ENCODE peak calls at places on chromosomes 4 and X, in six cellular contexts. Q, N, K, U, Y and D are unnamed samples.

GRCh38 chr4:125801373-125801772 is 486.6 kb downstream of the FAT4 start:
- DNase-seq in Q (no peak), N (no peak), K (no peak), U (no peak), Y (no peak), D (no peak)

GRCh38 chr4:76738081-76738931 is 159.6 kb downstream of the SOWAHB start:
- DNase-seq in Q (no peak), N (no peak), K (no peak), U (peak), Y (no peak), D (no peak)

GRCh38 chrX:790031-790430 is 159.4 kb downstream of the SHOX start:
- DNase-seq in Q (peak), N (no peak), K (no peak), U (no peak), Y (no peak), D (no peak)

GRCh38 chrX:148938348-148938747 is 437.9 kb downstream of the AFF2 start:
- DNase-seq in Q (no peak), N (no peak), K (no peak), U (no peak), Y (no peak), D (no peak)

GRCh38 chrX:34956915-34957314 is 14.3 kb downstream of the FAM47B start:
- DNase-seq in Q (no peak), N (no peak), K (no peak), U (no peak), Y (no peak), D (no peak)

GRCh38 chr4:10386044-10386443 is 71.2 kb downstream of the ZNF518B start:
- DNase-seq in Q (no peak), N (peak), K (no peak), U (no peak), Y (no peak), D (no peak)

GRCh38 chr4:87882321-87882720 is 49.6 kb downstream of the MEPE start:
- DNase-seq in Q (no peak), N (no peak), K (no peak), U (no peak), Y (no peak), D (no peak)

GRCh38 chr4:186023975-186024374 is 45.0 kb upstream of the TLR3 start:
- DNase-seq in Q (no peak), N (no peak), K (no peak), U (no peak), Y (no peak), D (no peak)

GRCh38 chr4:146975535-146975934 is 29.9 kb upstream of the TTC29 start:
- DNase-seq in Q (no peak), N (peak), K (no peak), U (no peak), Y (no peak), D (peak)

GRCh38 chr4:120754590-120754989 is 167.9 kb downstream of the PRDM5 start:
- DNase-seq in Q (no peak), N (no peak), K (no peak), U (no peak), Y (no peak), D (no peak)

GRCh38 chr4:100722133-100722532 is 204.3 kb upstream of the EMCN start:
- DNase-seq in Q (no peak), N (no peak), K (no peak), U (no peak), Y (no peak), D (no peak)

GRCh38 chrX:149527705-149528104 is 13.1 kb upstream of the EOLA1 start:
- DNase-seq in Q (no peak), N (peak), K (peak), U (no peak), Y (peak), D (peak)

GRCh38 chr4:20603671-20604313 is 96.5 kb upstream of the PACRGL start:
- DNase-seq in Q (no peak), N (no peak), K (peak), U (no peak), Y (no peak), D (no peak)

GRCh38 chr4:139030614-139031235 is 15.1 kb downstream of the NOCT start:
- DNase-seq in Q (peak), N (peak), K (peak), U (peak), Y (peak), D (peak)

GRCh38 chr4:87353592-87353991 is 30.9 kb upstream of the HSD17B13 start:
- DNase-seq in Q (peak), N (peak), K (peak), U (peak), Y (peak), D (no peak)

GRCh38 chr4:95049838-95050237 is 292.1 kb downstream of the BMPR1B start:
- DNase-seq in Q (no peak), N (no peak), K (no peak), U (no peak), Y (no peak), D (no peak)

GRCh38 chr4:186820371-186820990 is 96.8 kb upstream of the FAT1 start:
- DNase-seq in Q (no peak), N (peak), K (peak), U (no peak), Y (no peak), D (no peak)

GRCh38 chrX:3370656-3371055 is 24.2 kb upstream of the MXRA5 start:
- DNase-seq in Q (no peak), N (no peak), K (no peak), U (no peak), Y (no peak), D (no peak)

GRCh38 chr4:85127653-85128052 is 161.2 kb upstream of the WDFY3 start:
- DNase-seq in Q (peak), N (peak), K (peak), U (no peak), Y (peak), D (peak)

GRCh38 chrX:38768079-38768478 is 33.2 kb upstream of the MID1IP1 start:
- DNase-seq in Q (no peak), N (peak), K (peak), U (no peak), Y (no peak), D (no peak)

GRCh38 chr4:167100120-167100519 is 134.2 kb downstream of the SPOCK3 start:
- DNase-seq in Q (no peak), N (no peak), K (no peak), U (peak), Y (peak), D (no peak)

GRCh38 chr4:145580906-145581305 is 38.3 kb upstream of the MMAA start:
- DNase-seq in Q (no peak), N (no peak), K (no peak), U (no peak), Y (no peak), D (no peak)

GRCh38 chrX:38796926-38797325 is 4.3 kb upstream of the MID1IP1 start:
- DNase-seq in Q (no peak), N (no peak), K (no peak), U (no peak), Y (no peak), D (no peak)

GRCh38 chr4:168560184-168560834 is 63.5 kb downstream of the PALLD start:
- DNase-seq in Q (no peak), N (no peak), K (no peak), U (no peak), Y (no peak), D (no peak)

GRCh38 chr4:185304944-185305690 is 90.6 kb downstream of the LRP2BP start:
- DNase-seq in Q (peak), N (peak), K (peak), U (peak), Y (peak), D (no peak)

GRCh38 chr4:155591201-155591600 is 75.4 kb upstream of the GUCY1A1 start:
- DNase-seq in Q (no peak), N (no peak), K (no peak), U (no peak), Y (no peak), D (no peak)

GRCh38 chr4:6608758-6609414 is 31.6 kb upstream of the MRFAP1 start:
- DNase-seq in Q (peak), N (peak), K (no peak), U (no peak), Y (no peak), D (no peak)
- TF ChIP-seq GABPA in Q (no peak), N (no peak), K (no peak), U (no peak), Y (no peak), D (no peak)

GRCh38 chr4:150004481-150004880 is 73.8 kb upstream of the DCLK2 start:
- DNase-seq in Q (no peak), N (no peak), K (no peak), U (no peak), Y (no peak), D (no peak)
- TF ChIP-seq POLR2AphosphoS5 in Q (no peak), N (no peak), K (no peak), U (no peak), Y (no peak), D (no peak)

DNA sequence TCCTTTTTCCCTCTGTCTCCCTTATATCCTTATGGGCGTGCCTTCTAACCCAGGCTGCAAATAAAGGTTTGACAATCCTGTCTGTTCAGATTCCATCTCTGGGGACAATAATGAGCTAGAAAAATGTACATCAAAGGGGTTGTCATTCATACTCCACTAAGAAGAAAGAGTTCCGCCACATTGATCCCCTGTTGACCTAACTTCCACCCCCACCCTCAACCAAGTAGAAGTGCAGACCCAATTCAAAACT is 541 bp upstream of the GABRA3 start:
- DNase-seq in Q (no peak), N (no peak), K (no peak), U (no peak), Y (no peak), D (no peak)
- H3K4me3 ChIP-seq in Q (peak), N (no peak), K (no peak), U (no peak), Y (no peak), D (no peak)

DNA sequence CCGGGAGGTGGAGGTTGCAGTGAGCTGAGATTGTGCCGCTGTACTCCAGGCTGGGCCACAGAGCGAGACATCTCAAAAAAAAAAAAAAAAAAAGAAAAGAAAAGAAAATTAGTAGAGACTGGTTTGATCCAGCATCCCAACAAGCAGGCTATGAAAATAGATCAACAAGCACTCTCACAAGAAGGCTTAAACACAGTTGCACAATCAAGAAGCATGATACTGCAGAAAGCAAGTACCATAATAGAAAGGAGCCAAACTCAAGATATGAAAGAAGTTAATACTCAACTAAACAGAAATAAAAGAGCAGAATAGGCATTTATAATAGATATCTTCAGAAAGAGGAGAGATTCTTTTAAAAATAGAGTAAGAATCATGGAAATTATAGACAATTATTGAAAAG is 10.6 kb downstream of the TLR6 start:
- DNase-seq in Q (no peak), N (no peak), K (no peak), U (no peak), Y (no peak), D (no peak)
- TF ChIP-seq GABPA in Q (no peak), N (no peak), K (no peak), U (no peak), Y (no peak), D (no peak)

DNA sequence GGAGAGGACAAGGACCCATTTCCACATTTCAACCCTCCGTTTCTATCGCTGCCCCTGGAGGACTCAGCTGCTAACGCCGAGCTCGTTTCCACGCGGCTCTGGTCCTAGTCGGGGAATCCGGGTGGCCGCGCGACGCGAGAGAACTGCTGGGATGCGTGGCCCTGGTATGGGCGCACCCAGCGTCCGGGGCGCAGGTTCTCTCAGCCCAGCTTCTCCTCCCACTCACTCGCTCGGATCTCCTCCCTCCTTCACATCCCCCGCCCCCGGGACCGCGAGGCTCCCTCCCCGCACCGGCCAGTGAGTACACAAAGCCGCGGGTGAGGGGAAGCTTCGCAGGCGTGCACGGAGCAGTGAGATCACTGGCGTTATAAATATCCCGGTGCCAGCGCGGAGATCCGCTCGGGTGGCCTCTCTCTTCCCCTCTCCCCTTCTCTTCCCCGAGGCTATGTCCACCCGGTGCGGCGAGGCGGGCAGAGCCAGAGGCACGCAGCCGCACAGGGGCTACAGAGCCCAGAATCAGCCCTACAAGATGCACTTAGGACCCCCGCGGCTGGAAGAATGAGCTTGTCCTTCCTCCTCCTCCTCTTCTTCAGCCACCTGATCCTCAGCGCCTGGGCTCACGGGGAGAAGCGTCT is at the start of gene FGF5:
- DNase-seq in Q (peak), N (peak), K (peak), U (no peak), Y (no peak), D (peak)
- TF ChIP-seq POLR2AphosphoS5 in Q (no peak), N (peak), K (peak), U (no peak), Y (no peak), D (no peak)

DNA sequence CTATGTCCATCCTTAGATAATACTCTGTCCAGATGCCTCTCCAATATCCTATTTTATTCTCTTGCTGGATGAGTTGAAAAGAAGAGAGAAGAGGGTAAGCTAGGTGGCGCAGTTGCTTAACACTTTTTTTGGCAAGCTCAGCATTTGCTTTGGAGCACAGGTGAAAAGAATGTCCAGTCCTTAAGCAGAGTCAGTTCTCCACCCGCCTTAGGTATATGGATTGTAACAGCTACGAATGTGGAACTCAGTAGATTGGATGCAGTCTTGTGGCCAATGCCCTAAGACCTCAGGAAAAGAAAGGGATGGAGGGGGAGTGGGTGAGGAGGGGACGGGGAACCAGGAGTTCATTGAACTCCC is 208.4 kb downstream of the NWD2 start:
- DNase-seq in Q (peak), N (peak), K (peak), U (peak), Y (peak), D (peak)
- H3K4me3 ChIP-seq in Q (peak), N (no peak), K (peak), U (no peak), Y (peak), D (peak)

GRCh38 chr4:24765331-24765990 is 29.9 kb upstream of the SOD3 start:
- DNase-seq in Q (no peak), N (no peak), K (no peak), U (no peak), Y (no peak), D (no peak)

GRCh38 chr4:24768006-24768405 is 27.4 kb upstream of the SOD3 start:
- DNase-seq in Q (no peak), N (no peak), K (no peak), U (no peak), Y (no peak), D (no peak)

GRCh38 chr4:24763631-24764302 is 31.6 kb upstream of the SOD3 start:
- DNase-seq in Q (no peak), N (no peak), K (no peak), U (no peak), Y (no peak), D (no peak)

GRCh38 chr4:24768604-24769003 is 26.8 kb upstream of the SOD3 start:
- DNase-seq in Q (no peak), N (no peak), K (no peak), U (no peak), Y (no peak), D (no peak)

GRCh38 chr4:24764305-24764704 is 31.1 kb upstream of the SOD3 start:
- DNase-seq in Q (no peak), N (no peak), K (no peak), U (no peak), Y (no peak), D (no peak)
- TF ChIP-seq GABPA in Q (no peak), N (no peak), K (no peak), U (no peak), Y (no peak), D (no peak)

DNA sequence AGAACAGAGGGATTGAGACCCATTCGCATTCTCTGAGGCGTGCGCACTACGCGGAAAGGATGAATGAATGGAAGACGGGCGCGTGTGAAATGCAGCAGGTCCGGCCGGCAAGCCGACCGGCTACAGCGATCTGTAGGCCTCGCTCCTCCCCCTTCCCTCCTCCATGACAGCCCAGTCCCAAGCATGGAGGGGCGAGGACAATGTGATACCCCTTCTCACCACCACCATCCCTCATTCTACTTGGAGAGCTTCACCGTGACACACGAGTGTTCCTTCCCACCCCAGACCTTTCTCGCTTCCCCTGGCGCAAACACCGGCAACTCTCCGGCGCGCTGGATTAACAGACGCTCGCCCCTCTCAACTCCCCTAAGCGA is 815 bp downstream of the EIF4E start:
- DNase-seq in Q (no peak), N (peak), K (peak), U (no peak), Y (peak), D (peak)
- TF ChIP-seq POLR2AphosphoS5 in Q (peak), N (peak), K (no peak), U (peak), Y (peak), D (peak)

DNA sequence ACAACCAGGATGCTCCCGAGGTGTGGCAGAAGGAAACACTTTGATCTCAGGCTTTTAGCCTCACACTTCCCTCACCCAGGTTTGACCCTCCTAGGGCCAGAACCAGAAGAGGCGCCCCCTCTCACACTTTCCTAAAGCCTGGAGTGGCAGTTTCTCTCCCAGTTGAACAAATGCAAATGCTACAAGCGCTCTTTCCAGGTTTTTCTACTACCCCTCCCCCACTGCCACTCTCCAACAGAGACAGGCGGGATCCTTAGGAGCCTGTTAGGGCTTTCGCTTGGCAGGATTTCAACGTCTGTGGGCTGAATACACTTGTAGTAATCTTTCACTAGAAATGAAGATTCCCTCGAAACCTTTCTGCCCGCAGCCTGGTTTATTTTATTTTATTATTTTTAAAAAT is 2.4 kb downstream of the TSC22D3 start:
- DNase-seq in Q (no peak), N (no peak), K (no peak), U (no peak), Y (no peak), D (no peak)
- H3K4me3 ChIP-seq in Q (no peak), N (no peak), K (no peak), U (no peak), Y (no peak), D (no peak)

DNA sequence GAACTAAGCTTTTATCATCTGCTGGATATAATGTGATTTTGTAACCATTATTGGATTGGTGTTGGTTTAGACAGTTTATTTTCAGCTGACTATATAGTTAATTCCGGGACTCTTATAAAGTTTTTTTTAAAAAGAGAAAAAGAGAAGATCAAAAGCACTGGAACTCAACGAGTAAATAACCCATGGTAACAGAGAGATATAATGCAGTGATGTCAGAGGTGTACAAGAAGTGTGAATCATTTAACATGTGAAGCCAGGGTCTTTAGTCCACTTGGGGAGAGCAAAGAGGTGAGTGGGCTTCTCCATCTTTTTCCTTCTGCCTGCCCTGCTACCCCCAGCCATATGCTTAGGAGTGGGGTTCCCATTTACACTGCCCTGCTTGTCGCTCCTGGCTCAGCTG is 3.2 kb downstream of the TMEM165 start:
- DNase-seq in Q (no peak), N (peak), K (peak), U (no peak), Y (peak), D (no peak)
- TF ChIP-seq GABPA in Q (no peak), N (no peak), K (no peak), U (no peak), Y (no peak), D (no peak)